ENCODE peak calls at places on chromosomes 6 and 20, in five cellular contexts. R is pancreas, Z is brain microvascular endothelial cell, L is fibroblast of lung, P is WERI-Rb-1. O is an unnamed sample.
A peak's percentile ranks its signal among the peaks of the same experiment; 100 is the strongest.

GRCh38 chr6:23111984-23112383 is 542.6 kb downstream of the HDGFL1 start:
- DNase-seq in P (no peak), R (no peak), L (peak; percentile 79), Z (peak; percentile 44), O (peak; percentile 45)

GRCh38 chr6:26598267-26598666 is 1.5 kb downstream of the ABT1 start:
- DNase-seq in R (no peak), P (no peak), Z (no peak), L (no peak), O (no peak)

GRCh38 chr6:14031516-14031915 is 86.1 kb upstream of the CD83 start:
- DNase-seq in L (peak; percentile 61), Z (no peak), P (no peak), R (no peak), O (no peak)

GRCh38 chr6:73665686-73666319 is 12.0 kb upstream of the SLC17A5 start:
- DNase-seq in Z (no peak), P (no peak), R (no peak), L (peak; percentile 21), O (no peak)

GRCh38 chr20:35796556-35796955 is 24.7 kb downstream of the PHF20 start:
- DNase-seq in P (no peak), R (no peak), L (no peak), Z (no peak), O (no peak)

GRCh38 chr6:47105469-47106188 is 63.5 kb upstream of the ADGRF1 start:
- DNase-seq in R (no peak), L (no peak), Z (no peak), P (no peak), O (no peak)

GRCh38 chr20:63732118-63733095 is 4.1 kb upstream of the LIME1 start:
- DNase-seq in Z (no peak), R (no peak), L (no peak), P (no peak), O (no peak)

GRCh38 chr6:73340048-73340447 is 14.0 kb downstream of the DPPA5 start:
- DNase-seq in P (no peak), Z (peak; percentile 6), L (peak; percentile 24), R (no peak), O (no peak)

GRCh38 chr6:69232506-69233194 is 564.2 kb downstream of the LMBRD1 start:
- DNase-seq in L (peak; percentile 65), R (peak; percentile 80), Z (peak; percentile 71), P (peak; percentile 68), O (no peak)

GRCh38 chr6:130223508-130223907 is 757 bp upstream of the SAMD3 start:
- DNase-seq in L (no peak), P (peak; percentile 27), Z (no peak), R (no peak), O (no peak)

GRCh38 chr6:132715204-132715603 is 1.3 kb upstream of the VNN1 start:
- DNase-seq in Z (peak; percentile 74), L (peak; percentile 48), R (peak; percentile 39), P (peak; percentile 23), O (no peak)

GRCh38 chr20:58842276-58842675 is 8.4 kb downstream of the GNAS-AS1 start:
- DNase-seq in P (no peak), L (no peak), Z (no peak), R (no peak), O (no peak)

DNA sequence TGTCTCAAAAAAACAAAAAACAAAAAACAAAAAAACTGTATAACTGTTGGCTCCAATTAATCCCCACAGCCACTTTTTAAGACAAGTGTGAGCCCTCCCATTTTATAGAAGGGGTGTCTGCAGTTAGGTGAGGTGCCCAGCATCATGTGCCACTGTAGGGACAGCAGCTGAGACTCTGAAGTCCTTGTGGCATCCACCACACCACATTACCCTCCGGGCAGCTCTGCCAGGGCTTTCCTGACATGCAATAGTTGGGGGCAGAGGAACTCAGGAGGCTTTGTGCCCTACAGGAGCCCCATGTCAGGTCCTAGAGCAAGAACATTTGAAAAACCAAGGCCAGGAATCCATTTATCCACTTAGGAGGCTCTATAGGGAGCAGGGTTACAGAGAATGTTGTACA is 17.3 kb downstream of the PKIG start:
- DNase-seq in L (no peak), Z (no peak), P (no peak), R (no peak), O (no peak)
- H3K4me3 ChIP-seq in L (no peak overlapping the region), Z (no peak overlapping the region), P (no peak overlapping the region), R (no peak overlapping the region), O (no peak overlapping the region)

DNA sequence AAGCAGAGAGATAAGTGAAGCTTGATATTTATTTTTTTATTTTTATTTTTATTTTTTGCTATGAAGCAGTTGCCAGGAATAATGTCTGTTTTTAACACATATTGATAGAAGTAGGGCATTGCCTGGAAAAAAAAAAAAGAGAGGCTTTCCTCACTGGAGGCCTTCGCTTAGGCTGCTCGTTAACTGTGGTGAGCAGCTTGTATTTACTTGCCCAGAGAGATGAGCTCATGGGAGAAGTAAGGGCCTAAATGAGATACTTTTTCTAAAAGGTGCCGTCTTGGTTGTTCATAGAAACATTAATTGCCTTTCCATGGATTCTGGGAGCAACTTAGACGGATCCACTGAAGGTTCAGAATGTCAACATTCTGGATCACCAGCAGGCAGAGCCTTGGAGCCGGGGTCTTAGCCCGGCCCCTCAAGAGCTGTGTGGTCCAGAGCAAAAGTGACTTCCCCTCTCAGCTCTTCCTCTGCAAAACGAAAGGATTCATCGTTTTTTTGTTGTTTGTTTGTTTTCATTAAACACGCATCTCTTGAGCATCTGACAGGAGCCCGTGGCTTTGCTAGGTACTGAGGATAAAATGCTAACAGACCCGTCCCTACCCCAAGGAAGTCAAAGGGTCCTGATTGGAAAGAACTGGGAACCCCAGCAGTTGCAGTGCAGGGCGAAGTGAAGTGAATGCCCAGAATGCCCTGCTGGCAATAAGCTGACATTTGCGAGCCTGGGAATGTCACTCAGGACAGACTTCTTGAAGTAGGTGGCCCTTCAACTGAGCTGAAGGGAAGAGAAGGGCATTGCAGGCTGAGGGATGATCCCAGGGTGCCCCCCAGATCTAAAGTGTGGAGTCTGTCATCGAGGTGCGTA is 138.5 kb downstream of the ZDHHC14 start:
- DNase-seq in L (no peak), P (no peak), R (no peak), Z (no peak), O (no peak)
- H3K4me3 ChIP-seq in L (no peak overlapping the region), P (no peak overlapping the region), R (no peak overlapping the region), Z (no peak overlapping the region), O (no peak overlapping the region)

GRCh38 chr6:33375143-33375649 is 16.4 kb upstream of the KIFC1 start:
- DNase-seq in R (peak; percentile 77), P (no peak), Z (peak; percentile 84), L (peak; percentile 81), O (peak; percentile 40)
- H3K4me3 ChIP-seq in R (no peak overlapping the region), P (no peak overlapping the region), Z (no peak overlapping the region), L (no peak overlapping the region), O (no peak overlapping the region)

GRCh38 chr6:28816909-28817807 is 106.6 kb downstream of the TRIM27 start:
- DNase-seq in L (peak; percentile 74), P (peak; percentile 40), R (no peak), Z (peak; percentile 90), O (no peak)

GRCh38 chr6:28812778-28813569 is 110.8 kb downstream of the TRIM27 start:
- DNase-seq in L (no peak), R (no peak), Z (no peak), P (no peak), O (no peak)

GRCh38 chr6:28811873-28812272 is 111.9 kb downstream of the TRIM27 start:
- DNase-seq in P (no peak), R (no peak), L (peak; percentile 8), Z (no peak), O (no peak)

GRCh38 chr6:28816339-28816908 is 107.4 kb downstream of the TRIM27 start:
- DNase-seq in Z (no peak), R (no peak), L (no peak), P (no peak), O (no peak)

DNA sequence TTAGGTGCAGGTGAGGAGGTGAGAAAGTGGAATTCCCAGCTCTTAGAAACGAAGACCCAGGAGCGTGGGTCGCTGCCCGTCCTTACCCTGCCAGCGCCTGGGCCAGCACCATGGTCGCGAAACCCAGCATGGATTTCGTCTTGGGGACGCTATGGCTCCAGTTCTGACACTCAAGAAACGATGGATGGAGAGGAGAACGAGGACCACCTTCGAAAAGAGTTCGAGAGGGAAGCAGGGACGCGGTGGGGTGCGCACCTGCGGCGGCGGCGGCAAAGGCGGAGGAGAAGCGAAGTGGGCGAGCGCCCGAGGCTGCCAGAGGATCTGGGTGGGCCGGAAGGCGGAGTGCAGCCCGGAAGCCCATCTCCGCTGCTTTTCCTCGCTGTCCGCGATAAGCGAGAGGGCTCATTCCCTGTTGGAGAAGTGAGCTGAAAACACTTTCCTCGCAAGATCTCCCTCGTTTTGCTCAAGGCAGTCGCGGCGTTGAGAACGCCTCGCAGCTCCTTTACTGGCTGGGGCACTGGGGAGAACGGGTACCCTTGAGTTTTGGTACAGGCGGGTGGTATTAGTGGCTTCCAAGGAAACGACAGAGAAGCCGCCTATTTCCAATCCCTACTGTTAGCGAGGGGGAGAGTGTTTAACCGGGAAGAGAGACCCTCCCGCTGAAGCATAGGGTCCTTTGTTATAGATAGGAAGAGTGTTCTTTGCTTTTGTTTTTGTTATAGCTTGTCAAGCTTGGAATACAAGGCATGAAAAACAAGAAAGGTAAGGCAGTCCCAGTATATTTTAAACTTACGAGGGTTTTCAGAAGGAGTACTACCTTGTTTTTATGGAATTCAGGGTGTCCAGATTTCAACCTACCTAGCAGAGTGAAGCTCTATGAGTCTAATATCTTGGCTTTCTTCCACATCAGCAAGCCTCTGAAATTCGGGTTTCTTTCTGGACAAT is 109.5 kb downstream of the TRIM27 start:
- DNase-seq in P (no peak), R (no peak), L (no peak), Z (no peak), O (no peak)
- H3K4me3 ChIP-seq in P (no peak overlapping the region), R (no peak overlapping the region), L (peak overlapping the region; percentile 19), Z (peak overlapping the region; percentile 43), O (peak overlapping the region; percentile 29)

DNA sequence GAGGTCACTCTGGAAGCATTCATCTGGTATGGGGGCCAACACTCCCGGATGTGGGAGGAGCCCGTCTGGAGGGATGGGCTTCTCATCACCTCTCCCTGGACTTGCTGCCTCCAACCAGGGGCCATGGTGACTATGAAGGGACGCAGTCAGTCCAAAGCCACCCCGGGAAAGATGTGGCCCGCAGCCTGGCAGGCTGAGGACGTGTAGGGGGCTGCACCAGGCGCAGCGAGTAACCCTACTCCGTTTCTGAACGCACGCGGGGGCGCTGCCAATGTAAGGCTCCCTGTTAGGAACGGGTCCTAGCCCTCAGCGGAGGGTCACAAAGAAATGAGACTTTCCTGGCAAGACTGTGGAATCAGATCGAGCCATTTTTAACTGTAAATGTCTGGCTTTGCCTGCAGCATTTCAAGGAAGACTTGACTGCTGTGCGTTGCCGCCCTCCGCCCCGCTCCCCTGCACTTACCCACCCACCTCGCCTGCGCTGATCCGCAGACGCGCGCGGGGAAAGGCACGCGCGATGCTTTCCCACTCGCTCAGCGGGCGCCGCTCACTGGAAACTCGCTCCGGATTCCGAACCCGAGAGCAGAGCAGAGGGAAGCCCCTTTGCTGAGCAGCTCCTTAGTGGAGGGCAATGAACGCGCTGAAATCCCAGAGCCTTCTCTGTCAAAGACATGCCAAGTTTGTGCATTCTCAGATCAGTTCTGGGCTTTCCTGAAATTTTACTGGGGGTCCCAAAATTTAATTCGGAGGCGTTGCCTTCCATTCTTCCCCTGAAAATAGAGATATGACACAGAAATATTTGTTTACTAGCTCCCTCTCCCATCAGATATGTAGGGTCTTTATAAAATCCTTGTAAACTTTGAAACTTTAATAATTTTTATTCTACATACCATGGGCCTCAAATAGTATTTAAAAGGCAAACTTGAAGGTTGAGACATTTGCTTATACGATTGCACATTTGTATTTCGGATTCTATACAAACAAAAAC is 54.9 kb downstream of the IL20RA start:
- DNase-seq in R (no peak), P (peak; percentile 65), L (peak; percentile 6), Z (no peak), O (no peak)
- H3K4me3 ChIP-seq in R (peak overlapping the region; percentile 20), P (peak overlapping the region; percentile 69), L (no peak overlapping the region), Z (peak overlapping the region; percentile 57), O (peak overlapping the region; percentile 14)

DNA sequence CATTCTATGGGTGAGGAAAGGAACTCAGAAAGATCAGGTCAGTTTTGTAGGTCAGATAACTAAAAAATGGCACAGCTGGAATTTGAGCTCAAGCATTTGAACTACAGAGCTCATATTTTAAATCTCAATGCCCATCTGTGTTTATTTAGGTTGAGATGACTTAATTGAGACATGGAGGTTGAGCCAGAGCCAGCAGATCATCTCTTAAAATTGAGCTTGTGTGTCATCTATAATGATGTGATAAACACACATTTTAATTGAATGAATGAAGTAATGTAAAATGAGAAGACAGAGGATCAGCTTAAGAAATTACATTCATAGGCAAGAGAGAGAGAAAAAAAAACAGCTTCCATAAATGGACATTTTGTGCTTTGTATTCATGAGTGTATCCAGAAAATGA is 3.7 kb downstream of the MANEA start:
- DNase-seq in R (no peak), P (no peak), Z (no peak), L (no peak), O (no peak)
- H3K4me3 ChIP-seq in R (no peak overlapping the region), P (no peak overlapping the region), Z (no peak overlapping the region), L (no peak overlapping the region), O (no peak overlapping the region)